ENCODE peak calls at places on chromosomes 2 and 18, in six cellular contexts. P, B, G, K, J and L are unnamed samples.

GRCh38 chr2:160970052-160970846 is 190.0 kb upstream of the TANK start:
- DNase-seq in P (peak; percentile 17), B (no peak), G (peak; percentile 87), K (peak; percentile 87), J (no peak), L (peak; percentile 83)

GRCh38 chr18:45567123-45567522 is 48.2 kb upstream of the SLC14A2 start:
- DNase-seq in P (no peak), B (no peak), G (peak; percentile 55), K (no peak), J (no peak), L (no peak)

GRCh38 chr18:74368901-74369705 is 53.5 kb downstream of the C18orf63 start:
- DNase-seq in P (no peak), B (no peak), G (no peak), K (no peak), J (no peak), L (no peak)

GRCh38 chr2:70959271-70959761 is 19.1 kb upstream of the ANKRD53 start:
- DNase-seq in P (no peak), B (no peak), G (no peak), K (no peak), J (no peak), L (no peak)

GRCh38 chr2:120177011-120177621 is 46.1 kb downstream of the TMEM185B start:
- DNase-seq in P (no peak), B (peak; percentile 86), G (no peak), K (no peak), J (peak; percentile 50), L (no peak)

GRCh38 chr2:213171147-213171546 is 19.7 kb upstream of the IKZF2 start:
- DNase-seq in P (no peak), B (no peak), G (no peak), K (no peak), J (no peak), L (no peak)

GRCh38 chr2:73856214-73856613 is 27.5 kb downstream of the STAMBP start:
- DNase-seq in P (no peak), B (no peak), G (peak; percentile 91), K (peak; percentile 98), J (no peak), L (peak; percentile 99)

GRCh38 chr18:2569338-2570207 is 1.7 kb downstream of the METTL4 start:
- DNase-seq in P (no peak), B (no peak), G (no peak), K (no peak), J (no peak), L (no peak)

GRCh38 chr2:240413813-240414429 is 21.5 kb upstream of the GPC1 start:
- DNase-seq in P (no peak), B (no peak), G (no peak), K (no peak), J (no peak), L (no peak)

GRCh38 chr2:21819475-21819874 is 695.7 kb downstream of the TDRD15 start:
- DNase-seq in P (no peak), B (no peak), G (no peak), K (peak; percentile 66), J (no peak), L (peak; percentile 95)